ENCODE peak calls at places on chromosomes 4 and X, in ten cellular contexts. A is stomach, I is cardiac muscle cell, Y is small intestine, D is HepG2, V is ovary, B is prostate gland, U is heart right ventricle, J is GM23248, O is pancreas. N is an unnamed sample.
A peak's percentile ranks its signal among the peaks of the same experiment; 100 is the strongest.

GRCh38 chrX:78199851-78200250 is 60.4 kb upstream of the TAF9B start:
- DNase-seq in A (no peak), I (peak; percentile 12), Y (peak; percentile 14), D (peak; percentile 31), V (no peak), B (no peak), U (no peak), J (peak; percentile 26), O (no peak), N (no peak)

GRCh38 chr4:106614446-106614845 is 245.9 kb upstream of the GIMD1 start:
- DNase-seq in A (no peak), I (no peak), Y (no peak), D (peak; percentile 5), V (no peak), B (no peak), U (no peak), J (peak; percentile 15), O (no peak), N (no peak)

GRCh38 chr4:183242291-183242690 is 77.8 kb downstream of the CLDN22 start:
- DNase-seq in A (no peak), I (peak; percentile 22), Y (no peak), D (no peak), V (no peak), B (no peak), U (no peak), J (no peak), O (no peak), N (no peak)

GRCh38 chr4:139469869-139470268 is 15.9 kb downstream of the RAB33B start:
- DNase-seq in A (peak; percentile 65), I (no peak), Y (peak; percentile 10), D (no peak), V (no peak), B (no peak), U (no peak), J (no peak), O (no peak), N (no peak)

GRCh38 chr4:150464523-150464922 is 117.4 kb upstream of the MAB21L2 start:
- DNase-seq in A (no peak), I (no peak), Y (no peak), D (no peak), V (no peak), B (no peak), U (no peak), J (no peak), O (no peak), N (no peak)

GRCh38 chr4:113781439-113782040 is 20.0 kb upstream of the CAMK2D start:
- DNase-seq in A (no peak), I (peak; percentile 62), Y (peak; percentile 19), D (no peak), V (no peak), B (no peak), U (no peak), J (peak; percentile 56), O (no peak), N (no peak)

GRCh38 chr4:94369046-94369445 is 26.4 kb upstream of the HPGDS start:
- DNase-seq in A (no peak), I (no peak), Y (no peak), D (no peak), V (no peak), B (no peak), U (no peak), J (no peak), O (no peak), N (no peak)

GRCh38 chr4:52588097-52588496 is 71.0 kb downstream of the USP46 start:
- DNase-seq in A (no peak), I (peak; percentile 35), Y (peak; percentile 2), D (peak; percentile 33), V (peak; percentile 50), B (no peak), U (peak; percentile 51), J (peak; percentile 39), O (no peak), N (peak; percentile 9)

GRCh38 chr4:123299212-123299651 is 97.4 kb upstream of the SPRY1 start:
- DNase-seq in A (no peak), I (peak; percentile 89), Y (no peak), D (no peak), V (no peak), B (no peak), U (no peak), J (peak; percentile 90), O (no peak), N (no peak)

GRCh38 chr4:136855886-136856285 is 676.4 kb downstream of the PCDH18 start:
- DNase-seq in A (no peak), I (no peak), Y (no peak), D (no peak), V (no peak), B (no peak), U (no peak), J (no peak), O (no peak), N (no peak)

GRCh38 chr4:3703677-3704521 is 62.3 kb upstream of the ADRA2C start:
- DNase-seq in A (no peak), I (no peak), Y (no peak), D (no peak), V (peak; percentile 26), B (no peak), U (no peak), J (no peak), O (peak; percentile 30), N (no peak)

GRCh38 chrX:70878925-70879324 is 29.6 kb downstream of the TEX11 start:
- DNase-seq in A (no peak), I (no peak), Y (no peak), D (no peak), V (no peak), B (no peak), U (no peak), J (no peak), O (no peak), N (no peak)

GRCh38 chr4:115711575-115711974 is 598.2 kb upstream of the NDST4 start:
- DNase-seq in A (no peak), I (no peak), Y (no peak), D (no peak), V (no peak), B (no peak), U (no peak), J (no peak), O (no peak), N (no peak)

GRCh38 chr4:13833171-13833804 is 205.8 kb upstream of the BOD1L1 start:
- DNase-seq in A (no peak), I (no peak), Y (no peak), D (no peak), V (no peak), B (no peak), U (no peak), J (no peak), O (no peak), N (no peak)

GRCh38 chr4:123616970-123617392 is 220.4 kb downstream of the SPRY1 start:
- DNase-seq in A (peak; percentile 29), I (peak; percentile 86), Y (peak; percentile 69), D (no peak), V (no peak), B (peak; percentile 18), U (peak; percentile 86), J (peak; percentile 61), O (no peak), N (peak; percentile 46)

GRCh38 chr4:71974681-71975080 is 57.1 kb upstream of the NPFFR2 start:
- DNase-seq in A (no peak), I (peak; percentile 34), Y (no peak), D (no peak), V (no peak), B (no peak), U (no peak), J (peak; percentile 27), O (no peak), N (no peak)

GRCh38 chr4:48913346-48913745 is 6.8 kb upstream of the OCIAD2 start:
- DNase-seq in A (no peak), I (peak; percentile 63), Y (no peak), D (no peak), V (no peak), B (no peak), U (no peak), J (peak; percentile 90), O (no peak), N (no peak)

GRCh38 chr4:94410678-94411206 is 41.0 kb upstream of the PDLIM5 start:
- DNase-seq in A (no peak), I (peak; percentile 96), Y (no peak), D (peak; percentile 76), V (peak; percentile 54), B (peak; percentile 26), U (peak; percentile 65), J (peak; percentile 93), O (no peak), N (peak; percentile 10)

GRCh38 chr4:73609688-73610087 is 10.5 kb downstream of the RASSF6 start:
- DNase-seq in A (no peak), I (peak; percentile 45), Y (no peak), D (peak; percentile 65), V (no peak), B (no peak), U (no peak), J (no peak), O (no peak), N (no peak)
- H3K27ac ChIP-seq in A (peak overlapping the region; percentile 91), I (no peak overlapping the region), Y (no peak overlapping the region), D (no peak overlapping the region), V (no peak overlapping the region), B (no peak overlapping the region), U (no peak overlapping the region), J (no peak overlapping the region), O (peak overlapping the region; percentile 9), N (peak overlapping the region; percentile 80)

DNA sequence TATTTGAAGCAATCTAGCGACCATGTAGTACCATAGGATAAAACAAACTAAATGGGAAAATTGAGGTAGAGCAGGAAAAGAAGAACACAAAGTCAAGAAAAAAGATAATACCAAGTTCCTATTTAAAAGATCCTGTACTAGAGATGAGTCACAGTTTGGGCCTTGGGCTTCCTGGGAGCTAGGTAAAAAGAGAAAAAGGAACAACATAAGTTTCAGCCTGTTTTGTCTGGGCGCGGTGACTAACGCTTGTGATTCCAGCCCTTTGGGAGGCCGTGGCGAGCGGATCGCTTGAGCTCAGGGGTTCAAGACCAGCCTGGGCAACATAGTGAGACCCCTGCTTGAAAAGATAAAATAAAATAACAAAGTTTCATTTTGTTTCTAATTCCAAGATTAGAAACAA is 14.0 kb upstream of the TMEM156 start:
- DNase-seq in A (no peak), I (peak; percentile 43), Y (no peak), D (peak; percentile 41), V (no peak), B (no peak), U (no peak), J (peak; percentile 40), O (no peak), N (no peak)
- H3K4me1 ChIP-seq in A (peaks cover 57% of the 10 kb centered on the region), I (no peaks in the 10 kb centered on the region), Y (peaks cover 2% of the 10 kb centered on the region), D (peaks cover 64% of the 10 kb centered on the region), V (peaks cover 5% of the 10 kb centered on the region), B (no peaks in the 10 kb centered on the region), U (no peaks in the 10 kb centered on the region), J (peaks cover 22% of the 10 kb centered on the region), O (no peaks in the 10 kb centered on the region), N (peaks cover 37% of the 10 kb centered on the region)

GRCh38 chr4:54296548-54297203 is 67.6 kb downstream of the PDGFRA start:
- DNase-seq in A (no peak), I (no peak), Y (no peak), D (peak; percentile 30), V (no peak), B (no peak), U (no peak), J (no peak), O (no peak), N (no peak)
- H3K27ac ChIP-seq in A (no peak overlapping the region), I (peak overlapping the region; percentile 55), Y (no peak overlapping the region), D (no peak overlapping the region), V (no peak overlapping the region), B (no peak overlapping the region), U (no peak overlapping the region), J (peak overlapping the region; percentile 5), O (no peak overlapping the region), N (no peak overlapping the region)

DNA sequence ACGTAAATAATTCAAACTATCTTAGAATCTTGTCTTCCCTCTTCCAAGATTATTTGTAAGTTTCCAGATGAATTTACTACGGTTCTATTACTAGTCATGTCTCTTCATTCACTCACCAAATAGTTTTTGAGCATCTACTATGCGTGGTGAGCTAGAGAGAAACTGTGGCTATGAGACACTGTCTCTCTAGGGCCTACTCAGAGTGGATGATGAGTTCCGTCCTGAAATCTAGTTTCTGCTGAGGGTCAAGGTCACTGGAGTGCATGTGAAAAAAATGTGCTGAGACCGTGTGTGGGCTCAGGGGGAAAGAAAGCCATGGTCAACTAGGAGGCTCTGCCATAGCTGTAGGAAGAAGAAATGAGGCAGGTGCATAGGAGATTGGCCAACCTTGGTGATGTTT is 320.2 kb upstream of the GATB start:
- DNase-seq in A (no peak), I (no peak), Y (no peak), D (no peak), V (no peak), B (no peak), U (no peak), J (no peak), O (no peak), N (no peak)
- H3K4me1 ChIP-seq in A (no peaks in the 10 kb centered on the region), I (no peaks in the 10 kb centered on the region), Y (no peaks in the 10 kb centered on the region), D (no peaks in the 10 kb centered on the region), V (no peaks in the 10 kb centered on the region), B (no peaks in the 10 kb centered on the region), U (no peaks in the 10 kb centered on the region), J (no peaks in the 10 kb centered on the region), O (no peaks in the 10 kb centered on the region), N (no peaks in the 10 kb centered on the region)